ENCODE peak calls at places on chromosome 7, in four cellular contexts. One of them, this sample, is unnamed.

GRCh38 chr7:31663072-31663471 is 23.9 kb upstream of the PPP1R17 start:
- DNase-seq in stimulated activated CD8-positive, alpha-beta memory T cell treated with anti-CD3 and anti-CD28 coated beads, Interleukin-7, amount 100 ng/mL, for 4 hours: no peak
- DNase-seq in fibroblast of the conjunctiva: no peak
- DNase-seq in A549: peak; percentile 30
- DNase-seq in this sample: peak; percentile 89

GRCh38 chr7:148436135-148436534 is 154.4 kb upstream of the C7orf33 start:
- DNase-seq in fibroblast of the conjunctiva: no peak
- DNase-seq in stimulated activated CD8-positive, alpha-beta memory T cell treated with anti-CD3 and anti-CD28 coated beads, Interleukin-7, amount 100 ng/mL, for 4 hours: no peak
- DNase-seq in A549: no peak
- DNase-seq in this sample: no peak

GRCh38 chr7:123666492-123666891 is 10.8 kb downstream of the LMOD2 start:
- DNase-seq in A549: no peak
- DNase-seq in stimulated activated CD8-positive, alpha-beta memory T cell treated with anti-CD3 and anti-CD28 coated beads, Interleukin-7, amount 100 ng/mL, for 4 hours: no peak
- DNase-seq in fibroblast of the conjunctiva: no peak
- DNase-seq in this sample: no peak

GRCh38 chr7:98619450-98620321 is 2.6 kb downstream of the NPTX2 start:
- DNase-seq in stimulated activated CD8-positive, alpha-beta memory T cell treated with anti-CD3 and anti-CD28 coated beads, Interleukin-7, amount 100 ng/mL, for 4 hours: no peak
- DNase-seq in fibroblast of the conjunctiva: no peak
- DNase-seq in A549: peak; percentile 33
- DNase-seq in this sample: peak; percentile 70

GRCh38 chr7:142813262-142813661 is 41.6 kb upstream of the EPHB6 start:
- DNase-seq in stimulated activated CD8-positive, alpha-beta memory T cell treated with anti-CD3 and anti-CD28 coated beads, Interleukin-7, amount 100 ng/mL, for 4 hours: no peak
- DNase-seq in fibroblast of the conjunctiva: no peak
- DNase-seq in A549: peak; percentile 29
- DNase-seq in this sample: peak; percentile 91

GRCh38 chr7:4758791-4759190 is 16.6 kb upstream of the AP5Z1 start:
- DNase-seq in stimulated activated CD8-positive, alpha-beta memory T cell treated with anti-CD3 and anti-CD28 coated beads, Interleukin-7, amount 100 ng/mL, for 4 hours: no peak
- DNase-seq in A549: no peak
- DNase-seq in fibroblast of the conjunctiva: no peak
- DNase-seq in this sample: no peak

GRCh38 chr7:121960678-121961461 is 87.9 kb downstream of the PTPRZ1 start:
- DNase-seq in A549: peak; percentile 4
- DNase-seq in fibroblast of the conjunctiva: peak; percentile 43
- DNase-seq in stimulated activated CD8-positive, alpha-beta memory T cell treated with anti-CD3 and anti-CD28 coated beads, Interleukin-7, amount 100 ng/mL, for 4 hours: no peak
- DNase-seq in this sample: peak; percentile 51

GRCh38 chr7:143889068-143889467 is 12.9 kb downstream of the TCAF1 start:
- DNase-seq in A549: no peak
- DNase-seq in fibroblast of the conjunctiva: no peak
- DNase-seq in stimulated activated CD8-positive, alpha-beta memory T cell treated with anti-CD3 and anti-CD28 coated beads, Interleukin-7, amount 100 ng/mL, for 4 hours: no peak
- DNase-seq in this sample: no peak

GRCh38 chr7:137970263-137970975 is 31.5 kb downstream of the CREB3L2 start:
- DNase-seq in stimulated activated CD8-positive, alpha-beta memory T cell treated with anti-CD3 and anti-CD28 coated beads, Interleukin-7, amount 100 ng/mL, for 4 hours: no peak
- DNase-seq in fibroblast of the conjunctiva: peak; percentile 49
- DNase-seq in A549: peak; percentile 40
- DNase-seq in this sample: no peak

GRCh38 chr7:153934629-153935028 is 117.6 kb upstream of the DPP6 start:
- DNase-seq in stimulated activated CD8-positive, alpha-beta memory T cell treated with anti-CD3 and anti-CD28 coated beads, Interleukin-7, amount 100 ng/mL, for 4 hours: no peak
- DNase-seq in fibroblast of the conjunctiva: no peak
- DNase-seq in A549: no peak
- DNase-seq in this sample: no peak

GRCh38 chr7:77226357-77226839 is 26.8 kb upstream of the FGL2 start:
- DNase-seq in fibroblast of the conjunctiva: no peak
- DNase-seq in A549: no peak
- DNase-seq in stimulated activated CD8-positive, alpha-beta memory T cell treated with anti-CD3 and anti-CD28 coated beads, Interleukin-7, amount 100 ng/mL, for 4 hours: no peak
- DNase-seq in this sample: no peak

GRCh38 chr7:24381919-24382505 is 98.0 kb downstream of the NPY start:
- DNase-seq in stimulated activated CD8-positive, alpha-beta memory T cell treated with anti-CD3 and anti-CD28 coated beads, Interleukin-7, amount 100 ng/mL, for 4 hours: no peak
- DNase-seq in A549: peak; percentile 10
- DNase-seq in fibroblast of the conjunctiva: no peak
- DNase-seq in this sample: no peak

GRCh38 chr7:124022551-124022950 is 10.3 kb downstream of the TMEM229A start:
- DNase-seq in A549: no peak
- DNase-seq in stimulated activated CD8-positive, alpha-beta memory T cell treated with anti-CD3 and anti-CD28 coated beads, Interleukin-7, amount 100 ng/mL, for 4 hours: no peak
- DNase-seq in fibroblast of the conjunctiva: no peak
- DNase-seq in this sample: no peak

GRCh38 chr7:69399038-69399800 is 199.1 kb upstream of the AUTS2 start:
- DNase-seq in stimulated activated CD8-positive, alpha-beta memory T cell treated with anti-CD3 and anti-CD28 coated beads, Interleukin-7, amount 100 ng/mL, for 4 hours: no peak
- DNase-seq in fibroblast of the conjunctiva: no peak
- DNase-seq in A549: no peak
- DNase-seq in this sample: peak; percentile 89

GRCh38 chr7:93551063-93551895 is 23.2 kb downstream of the CALCR start:
- DNase-seq in A549: peak; percentile 63
- DNase-seq in stimulated activated CD8-positive, alpha-beta memory T cell treated with anti-CD3 and anti-CD28 coated beads, Interleukin-7, amount 100 ng/mL, for 4 hours: no peak
- DNase-seq in fibroblast of the conjunctiva: peak; percentile 38
- DNase-seq in this sample: no peak

GRCh38 chr7:106499897-106500296 is 161.1 kb downstream of the CCDC71L start:
- DNase-seq in stimulated activated CD8-positive, alpha-beta memory T cell treated with anti-CD3 and anti-CD28 coated beads, Interleukin-7, amount 100 ng/mL, for 4 hours: no peak
- DNase-seq in A549: no peak
- DNase-seq in fibroblast of the conjunctiva: no peak
- DNase-seq in this sample: no peak

GRCh38 chr7:156017431-156017830 is 205.2 kb upstream of the SHH start:
- DNase-seq in stimulated activated CD8-positive, alpha-beta memory T cell treated with anti-CD3 and anti-CD28 coated beads, Interleukin-7, amount 100 ng/mL, for 4 hours: no peak
- DNase-seq in A549: no peak
- DNase-seq in fibroblast of the conjunctiva: no peak
- DNase-seq in this sample: peak; percentile 30

GRCh38 chr7:98238076-98238475 is 14.0 kb downstream of the TECPR1 start:
- DNase-seq in stimulated activated CD8-positive, alpha-beta memory T cell treated with anti-CD3 and anti-CD28 coated beads, Interleukin-7, amount 100 ng/mL, for 4 hours: no peak
- DNase-seq in fibroblast of the conjunctiva: no peak
- DNase-seq in A549: no peak
- DNase-seq in this sample: no peak

GRCh38 chr7:138886501-138886917 is 88.5 kb upstream of the ATP6V0A4 start:
- DNase-seq in fibroblast of the conjunctiva: peak; percentile 68
- DNase-seq in stimulated activated CD8-positive, alpha-beta memory T cell treated with anti-CD3 and anti-CD28 coated beads, Interleukin-7, amount 100 ng/mL, for 4 hours: no peak
- DNase-seq in A549: peak; percentile 67
- DNase-seq in this sample: no peak

GRCh38 chr7:46058424-46058823 is 137.4 kb upstream of the IGFBP3 start:
- DNase-seq in A549: no peak
- DNase-seq in stimulated activated CD8-positive, alpha-beta memory T cell treated with anti-CD3 and anti-CD28 coated beads, Interleukin-7, amount 100 ng/mL, for 4 hours: no peak
- DNase-seq in fibroblast of the conjunctiva: no peak
- DNase-seq in this sample: no peak

GRCh38 chr7:46011059-46011458 is 90.0 kb upstream of the IGFBP3 start:
- DNase-seq in A549: no peak
- DNase-seq in fibroblast of the conjunctiva: no peak
- DNase-seq in stimulated activated CD8-positive, alpha-beta memory T cell treated with anti-CD3 and anti-CD28 coated beads, Interleukin-7, amount 100 ng/mL, for 4 hours: no peak
- DNase-seq in this sample: no peak

GRCh38 chr7:80181411-80181810 is 46.8 kb downstream of the GNAI1 start:
- DNase-seq in A549: no peak
- DNase-seq in fibroblast of the conjunctiva: no peak
- DNase-seq in stimulated activated CD8-positive, alpha-beta memory T cell treated with anti-CD3 and anti-CD28 coated beads, Interleukin-7, amount 100 ng/mL, for 4 hours: no peak
- DNase-seq in this sample: no peak

GRCh38 chr7:37571806-37572205 is 111.8 kb upstream of the GPR141 start:
- DNase-seq in A549: no peak
- DNase-seq in fibroblast of the conjunctiva: no peak
- DNase-seq in stimulated activated CD8-positive, alpha-beta memory T cell treated with anti-CD3 and anti-CD28 coated beads, Interleukin-7, amount 100 ng/mL, for 4 hours: no peak
- DNase-seq in this sample: no peak

GRCh38 chr7:29865526-29865925 is 59.2 kb downstream of the WIPF3 start:
- DNase-seq in A549: peak; percentile 53
- DNase-seq in stimulated activated CD8-positive, alpha-beta memory T cell treated with anti-CD3 and anti-CD28 coated beads, Interleukin-7, amount 100 ng/mL, for 4 hours: no peak
- DNase-seq in fibroblast of the conjunctiva: peak; percentile 61
- DNase-seq in this sample: no peak

GRCh38 chr7:148804343-148805234 is 79.5 kb downstream of the EZH2 start:
- DNase-seq in A549: no peak
- DNase-seq in fibroblast of the conjunctiva: no peak
- DNase-seq in stimulated activated CD8-positive, alpha-beta memory T cell treated with anti-CD3 and anti-CD28 coated beads, Interleukin-7, amount 100 ng/mL, for 4 hours: no peak
- DNase-seq in this sample: no peak

GRCh38 chr7:12287886-12288285 is 76.8 kb downstream of the TMEM106B start:
- DNase-seq in A549: no peak
- DNase-seq in fibroblast of the conjunctiva: no peak
- DNase-seq in stimulated activated CD8-positive, alpha-beta memory T cell treated with anti-CD3 and anti-CD28 coated beads, Interleukin-7, amount 100 ng/mL, for 4 hours: no peak
- DNase-seq in this sample: no peak

GRCh38 chr7:30988346-30989005 is 24.7 kb downstream of the GHRHR start:
- DNase-seq in fibroblast of the conjunctiva: no peak
- DNase-seq in A549: peak; percentile 31
- DNase-seq in stimulated activated CD8-positive, alpha-beta memory T cell treated with anti-CD3 and anti-CD28 coated beads, Interleukin-7, amount 100 ng/mL, for 4 hours: no peak
- DNase-seq in this sample: peak; percentile 67

GRCh38 chr7:108716783-108717182 is 147.1 kb downstream of the DNAJB9 start:
- DNase-seq in stimulated activated CD8-positive, alpha-beta memory T cell treated with anti-CD3 and anti-CD28 coated beads, Interleukin-7, amount 100 ng/mL, for 4 hours: no peak
- DNase-seq in A549: no peak
- DNase-seq in fibroblast of the conjunctiva: no peak
- DNase-seq in this sample: no peak

GRCh38 chr7:93992423-93993110 is 11.6 kb downstream of the BET1 start:
- DNase-seq in fibroblast of the conjunctiva: no peak
- DNase-seq in stimulated activated CD8-positive, alpha-beta memory T cell treated with anti-CD3 and anti-CD28 coated beads, Interleukin-7, amount 100 ng/mL, for 4 hours: no peak
- DNase-seq in A549: no peak
- DNase-seq in this sample: no peak

GRCh38 chr7:159026271-159027047 is 118.2 kb downstream of the VIPR2 start:
- DNase-seq in A549: no peak
- DNase-seq in fibroblast of the conjunctiva: no peak
- DNase-seq in stimulated activated CD8-positive, alpha-beta memory T cell treated with anti-CD3 and anti-CD28 coated beads, Interleukin-7, amount 100 ng/mL, for 4 hours: no peak
- DNase-seq in this sample: peak; percentile 67